ENCODE peak calls at places on chromosome 18, in four cellular contexts. Y is body of pancreas, U is prostate gland, H is HCT116. C is an unnamed sample.

GRCh38 chr18:63063171-63063570 is 256.4 kb downstream of the BCL2 start:
- DNase-seq in Y (no peak), U (no peak), H (no peak), C (no peak)

GRCh38 chr18:79911871-79912270 is 39.6 kb downstream of the SLC66A2 start:
- DNase-seq in Y (no peak), U (no peak), H (no peak), C (no peak)

GRCh38 chr18:63161728-63162195 is 157.8 kb downstream of the BCL2 start:
- DNase-seq in Y (peak), U (peak), H (no peak), C (peak)

GRCh38 chr18:26771524-26771923 is 94.0 kb downstream of the AQP4 start:
- DNase-seq in Y (peak), U (no peak), H (no peak), C (no peak)

GRCh38 chr18:22175326-22175725 is 5.9 kb downstream of the GATA6 start:
- DNase-seq in Y (no peak), U (no peak), H (no peak), C (no peak)

GRCh38 chr18:13541621-13542519 is 184.5 kb downstream of the FAM210A start:
- DNase-seq in Y (no peak), U (peak), H (no peak), C (no peak)

GRCh38 chr18:59900222-59901128 is 679 bp downstream of the PMAIP1 start:
- DNase-seq in Y (peak), U (peak), H (no peak), C (no peak)

GRCh38 chr18:13455470-13455869 is 236.9 kb downstream of the LDLRAD4 start:
- DNase-seq in Y (no peak), U (no peak), H (no peak), C (no peak)

GRCh38 chr18:58793361-58793760 is 71.3 kb upstream of the ZNF532 start:
- DNase-seq in Y (no peak), U (peak), H (no peak), C (peak)

GRCh38 chr18:49786019-49786720 is 27.2 kb downstream of the ACAA2 start:
- DNase-seq in Y (no peak), U (no peak), H (no peak), C (no peak)

DNA sequence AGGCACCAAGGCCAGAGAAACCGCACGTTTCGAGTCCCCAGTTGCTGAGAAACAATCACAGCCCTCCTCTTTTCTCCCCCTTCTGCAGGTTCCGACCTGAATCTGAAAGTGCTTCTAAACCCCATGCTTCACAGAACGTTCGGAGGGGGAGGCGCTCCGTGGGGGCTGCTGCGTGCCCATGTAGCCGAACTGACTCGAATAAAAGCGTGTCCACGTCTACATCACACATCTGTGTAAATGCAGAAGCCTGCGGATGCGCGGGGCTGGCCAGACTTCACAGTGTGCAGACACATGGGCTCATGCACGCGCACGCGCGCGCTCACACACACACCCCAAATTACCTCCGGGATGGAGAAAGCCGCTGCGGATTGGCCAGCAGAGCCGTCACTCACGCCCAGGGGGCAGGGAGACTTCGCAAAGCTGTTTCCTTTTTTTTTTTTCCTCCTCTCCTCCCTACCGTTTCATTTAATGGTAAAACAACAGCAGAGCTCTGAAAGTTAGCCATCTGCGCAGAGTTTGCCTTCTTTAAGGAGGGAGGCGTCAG is 2.3 kb downstream of the ZNF516 start:
- DNase-seq in Y (peak), U (peak), H (peak), C (peak)
- TF ChIP-seq POLR2A in Y (no peak), U (peak), H (peak), C (no peak)

GRCh38 chr18:44679056-44679911 is 1.4 kb upstream of the SETBP1 start:
- DNase-seq in Y (peak), U (peak), H (no peak), C (peak)
- TF ChIP-seq POLR2A in Y (peak), U (peak), H (no peak), C (no peak)

DNA sequence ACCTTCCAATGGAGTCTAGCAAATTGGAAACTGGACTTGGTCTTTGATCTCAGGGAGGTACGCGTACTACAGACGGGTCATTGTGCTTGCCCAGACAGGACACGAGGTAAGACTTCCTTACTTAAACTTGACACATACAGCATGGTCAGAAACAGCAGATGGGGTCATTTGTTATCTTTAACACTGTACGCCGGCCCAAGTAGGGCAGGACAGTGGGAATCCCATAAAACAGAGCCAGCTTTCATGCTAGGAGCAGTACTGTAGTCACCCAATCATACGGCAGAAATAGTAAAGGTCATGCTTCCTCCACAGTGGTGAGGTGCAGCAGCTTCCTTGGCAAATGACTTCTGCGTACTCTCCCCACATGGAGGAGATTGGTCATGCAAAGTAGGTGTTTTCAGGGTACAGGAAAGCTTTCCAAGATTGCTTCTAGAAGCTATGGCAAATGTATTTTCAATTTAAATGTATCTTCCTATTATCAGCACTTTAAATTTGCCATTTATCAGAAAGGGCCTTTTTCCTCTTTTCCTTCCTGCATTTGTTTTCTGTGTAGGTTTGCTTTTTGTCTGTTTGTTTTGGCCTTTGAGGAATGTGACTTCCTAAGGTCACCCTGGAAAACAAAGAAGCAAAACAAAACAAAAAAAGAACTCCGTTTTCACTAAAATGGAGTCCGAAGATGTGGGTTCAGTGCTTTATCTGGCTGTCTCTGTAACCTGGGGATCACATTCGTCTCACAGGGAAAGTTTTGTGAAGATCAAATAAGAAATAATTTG is 74.0 kb upstream of the DSG1 start:
- DNase-seq in Y (no peak), U (no peak), H (peak), C (no peak)
- TF ChIP-seq POLR2A in Y (no peak), U (no peak), H (no peak), C (no peak)

GRCh38 chr18:34767601-34768027 is 57.5 kb downstream of the DTNA start:
- DNase-seq in Y (no peak), U (no peak), H (no peak), C (no peak)
- TF ChIP-seq POLR2A in Y (no peak), U (no peak), H (no peak), C (no peak)

GRCh38 chr18:24398515-24398914 is 891 bp upstream of the OSBPL1A start:
- DNase-seq in Y (peak), U (no peak), H (peak), C (no peak)

GRCh38 chr18:24397131-24397693 is 412 bp downstream of the OSBPL1A start:
- DNase-seq in Y (peak), U (peak), H (peak), C (peak)

GRCh38 chr18:24395049-24395780 is 2.4 kb downstream of the OSBPL1A start:
- DNase-seq in Y (no peak), U (no peak), H (no peak), C (no peak)

GRCh38 chr18:24396082-24396623 is 1.5 kb downstream of the OSBPL1A start:
- DNase-seq in Y (no peak), U (no peak), H (no peak), C (no peak)

GRCh38 chr18:24397694-24398365 is at the start of gene OSBPL1A:
- DNase-seq in Y (peak), U (peak), H (peak), C (peak)
- TF ChIP-seq POLR2A in Y (peak), U (peak), H (peak), C (peak)

DNA sequence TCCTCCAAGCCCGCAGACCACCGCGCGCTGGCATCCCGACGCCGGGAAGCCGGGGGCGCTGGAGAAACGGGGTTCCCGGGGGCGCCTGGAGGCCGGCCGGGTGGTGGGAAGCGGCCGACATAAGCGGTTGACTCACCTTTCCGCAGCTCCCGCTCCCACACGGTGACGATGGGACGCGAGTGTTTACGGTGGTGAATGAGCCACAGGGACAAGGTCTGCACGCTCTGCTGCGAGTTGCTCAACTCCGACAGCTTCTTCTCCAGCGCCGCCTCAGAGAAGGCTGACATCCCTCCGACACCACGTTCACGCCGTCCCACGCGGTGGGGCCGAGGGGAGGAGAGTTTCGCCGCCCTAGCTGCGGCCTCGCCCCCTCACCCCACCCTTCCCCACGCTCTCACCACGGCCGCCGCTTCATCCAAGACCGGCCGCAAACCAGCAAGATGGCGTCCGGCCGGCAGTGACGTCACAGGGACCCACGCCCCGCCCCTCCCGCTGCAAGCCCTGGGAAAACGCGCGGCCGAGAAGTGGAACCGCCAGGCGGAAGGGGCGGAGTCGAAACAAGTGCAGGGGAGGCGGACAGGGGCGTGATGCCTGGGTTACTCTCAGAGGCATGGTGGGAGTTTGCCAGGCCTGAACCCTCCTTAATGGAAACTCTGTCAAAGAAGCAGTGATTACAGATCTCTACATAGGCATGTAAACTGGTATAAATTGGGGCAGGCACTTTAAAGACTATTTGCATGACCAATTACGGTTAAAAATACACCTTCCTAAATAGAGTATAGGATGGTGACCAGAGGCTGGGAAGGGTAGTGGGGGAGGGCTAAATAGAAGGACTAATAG is at the start of gene RPRD1A:
- DNase-seq in Y (peak), U (peak), H (peak), C (peak)
- TF ChIP-seq POLR2A in Y (peak), U (peak), H (peak), C (peak)

GRCh38 chr18:33573193-33573592 is 4.8 kb upstream of the ASXL3 start:
- DNase-seq in Y (no peak), U (no peak), H (no peak), C (no peak)
- TF ChIP-seq POLR2A in Y (no peak), U (no peak), H (no peak), C (no peak)

C was measured in H54.